ENCODE peak calls at places on chromosome 9, in five cellular contexts. U is aorta, Y is osteocyte, O is stromal cell of bone marrow, S is GM12864. W is an unnamed sample.

GRCh38 chr9:113798062-113799030 is 77.8 kb upstream of the ZNF618 start:
- DNase-seq in S (no peak), Y (no peak), O (no peak), U (no peak), W (peak; percentile 13)

GRCh38 chr9:17600962-17601593 is 22.2 kb downstream of the SH3GL2 start:
- DNase-seq in S (no peak), O (peak; percentile 17), Y (no peak), U (no peak), W (no peak)

GRCh38 chr9:109020982-109021511 is 7.7 kb upstream of the CTNNAL1 start:
- DNase-seq in S (no peak), U (no peak), Y (no peak), O (no peak), W (no peak)

GRCh38 chr9:127915801-127916664 is 808 bp downstream of the ST6GALNAC4 start:
- DNase-seq in U (peak; percentile 49), O (no peak), S (no peak), Y (no peak), W (no peak)

GRCh38 chr9:27572566-27572917 is 739 bp downstream of the C9orf72 start:
- DNase-seq in U (no peak), Y (no peak), S (peak; percentile 55), O (peak; percentile 17), W (no peak)

GRCh38 chr9:122941560-122942234 is 877 bp downstream of the RABGAP1 start:
- DNase-seq in U (no peak), O (no peak), S (no peak), Y (no peak), W (no peak)

GRCh38 chr9:74666625-74667316 is 169.6 kb downstream of the RORB start:
- DNase-seq in Y (no peak), O (peak; percentile 5), S (no peak), U (no peak), W (no peak)

GRCh38 chr9:133738039-133738805 is at the start of gene SARDH:
- DNase-seq in Y (peak; percentile 73), O (no peak), U (peak; percentile 68), S (no peak), W (peak; percentile 80)

GRCh38 chr9:121592265-121592664 is 59.2 kb upstream of the DAB2IP start:
- DNase-seq in U (no peak), O (no peak), Y (no peak), S (no peak), W (no peak)

GRCh38 chr9:127751269-127752054 is 16.4 kb upstream of the TOR2A start:
- DNase-seq in Y (no peak), S (no peak), O (no peak), U (no peak), W (no peak)

GRCh38 chr9:94920439-94920951 is 194.0 kb downstream of the AOPEP start:
- DNase-seq in U (peak; percentile 83), O (no peak), Y (no peak), S (no peak), W (no peak)

GRCh38 chr9:136545065-136545965 is 533 bp downstream of the NOTCH1 start:
- DNase-seq in O (no peak), S (no peak), Y (no peak), U (no peak), W (no peak)

GRCh38 chr9:83432104-83432627 is 106.0 kb downstream of the FRMD3 start:
- DNase-seq in S (no peak), Y (no peak), U (peak; percentile 88), O (no peak), W (no peak)

GRCh38 chr9:2234371-2234893 is 219.3 kb downstream of the SMARCA2 start:
- DNase-seq in S (no peak), Y (no peak), U (no peak), O (no peak), W (no peak)

GRCh38 chr9:135035781-135036760 is 51.4 kb upstream of the OLFM1 start:
- DNase-seq in Y (peak; percentile 81), O (no peak), S (no peak), U (no peak), W (no peak)

GRCh38 chr9:78791779-78792178 is 494.9 kb downstream of the PSAT1 start:
- DNase-seq in U (no peak), Y (no peak), S (no peak), O (peak; percentile 23), W (no peak)

GRCh38 chr9:36759141-36759540 is 186.4 kb downstream of the MELK start:
- DNase-seq in O (no peak), Y (no peak), U (no peak), S (no peak), W (no peak)

GRCh38 chr9:111598730-111599091 is 736 bp downstream of the PTGR1 start:
- DNase-seq in S (no peak), O (peak; percentile 19), Y (no peak), U (peak; percentile 58), W (no peak)

GRCh38 chr9:131799177-131799823 is 59.4 kb upstream of the RAPGEF1 start:
- DNase-seq in S (no peak), O (peak; percentile 16), Y (no peak), U (no peak), W (no peak)

GRCh38 chr9:92590386-92590785 is 54.6 kb upstream of the ECM2 start:
- DNase-seq in Y (no peak), S (no peak), U (peak; percentile 77), O (peak; percentile 80), W (no peak)

GRCh38 chr9:10062629-10063395 is 550.0 kb downstream of the PTPRD start:
- DNase-seq in U (no peak), O (peak; percentile 59), Y (no peak), S (no peak), W (no peak)

GRCh38 chr9:99489043-99489378 is 266.9 kb downstream of the SEC61B start:
- DNase-seq in Y (no peak), O (peak; percentile 88), S (no peak), U (no peak), W (no peak)

GRCh38 chr9:126615791-126616447 is 2.2 kb downstream of the LMX1B start:
- DNase-seq in U (no peak), S (no peak), Y (no peak), O (no peak), W (no peak)

GRCh38 chr9:589723-590122 is 251.8 kb upstream of the DMRT1 start:
- DNase-seq in O (no peak), U (no peak), Y (no peak), S (no peak), W (no peak)

GRCh38 chr9:106892632-106893031 is 29.7 kb downstream of the ZNF462 start:
- DNase-seq in Y (peak; percentile 88), U (peak; percentile 60), S (no peak), O (peak; percentile 83), W (no peak)

GRCh38 chr9:136541179-136541578 is 4.7 kb downstream of the NOTCH1 start:
- DNase-seq in U (no peak), S (no peak), O (no peak), Y (no peak), W (no peak)

GRCh38 chr9:87107072-87107471 is 159.8 kb upstream of the GAS1 start:
- DNase-seq in Y (no peak), O (no peak), S (no peak), U (no peak), W (no peak)

GRCh38 chr9:91037511-91038482 is 236.2 kb downstream of the SYK start:
- DNase-seq in Y (no peak), U (peak; percentile 73), S (no peak), O (peak; percentile 49), W (peak; percentile 96)

GRCh38 chr9:129822825-129823162 is 1.1 kb downstream of the TOR1A start:
- DNase-seq in Y (no peak), O (no peak), S (no peak), U (no peak), W (no peak)

GRCh38 chr9:14322211-14323082 is 8.5 kb upstream of the NFIB start:
- DNase-seq in Y (peak; percentile 96), O (peak; percentile 82), S (peak; percentile 42), U (peak; percentile 95), W (no peak)

GRCh38 chr9:37926737-37927590 is 23.0 kb upstream of the SLC25A51 start:
- DNase-seq in Y (no peak), U (no peak), S (no peak), O (no peak), W (no peak)

GRCh38 chr9:112489039-112489546 is 2.5 kb downstream of the KIAA1958 start:
- DNase-seq in S (no peak), O (no peak), U (no peak), Y (no peak), W (no peak)